ENCODE peak calls at places on chromosomes 5 and 9, in eight cellular contexts. One of them, this sample, is unnamed.

GRCh38 chr5:73388371-73388684 is 60.2 kb downstream of the FOXD1 start:
- DNase-seq in K562: no peak
- DNase-seq in HCT116: no peak
- DNase-seq in spleen: no peak
- DNase-seq in breast epithelium: no peak
- DNase-seq in transverse colon: no peak
- DNase-seq in sigmoid colon: no peak
- DNase-seq in stomach: no peak
- DNase-seq in this sample: no peak

GRCh38 chr9:115913666-115914065 is 239.9 kb upstream of the PAPPA start:
- DNase-seq in transverse colon: no peak
- DNase-seq in breast epithelium: no peak
- DNase-seq in stomach: no peak
- DNase-seq in sigmoid colon: no peak
- DNase-seq in HCT116: no peak
- DNase-seq in K562: no peak
- DNase-seq in spleen: no peak
- DNase-seq in this sample: no peak

GRCh38 chr9:131697908-131698714 is 41.8 kb downstream of the RAPGEF1 start:
- DNase-seq in sigmoid colon: no peak
- DNase-seq in stomach: no peak
- DNase-seq in K562: peak
- DNase-seq in HCT116: no peak
- DNase-seq in spleen: no peak
- DNase-seq in transverse colon: no peak
- DNase-seq in breast epithelium: no peak
- DNase-seq in this sample: no peak

GRCh38 chr5:61030163-61030482 is 85.1 kb downstream of the NDUFAF2 start:
- DNase-seq in K562: no peak
- DNase-seq in breast epithelium: no peak
- DNase-seq in transverse colon: no peak
- DNase-seq in HCT116: no peak
- DNase-seq in stomach: no peak
- DNase-seq in spleen: no peak
- DNase-seq in sigmoid colon: no peak
- DNase-seq in this sample: no peak

GRCh38 chr9:95506692-95507455 is 9.9 kb downstream of the PTCH1 start:
- DNase-seq in stomach: peak
- DNase-seq in sigmoid colon: peak
- DNase-seq in transverse colon: peak
- DNase-seq in breast epithelium: no peak
- DNase-seq in K562: peak
- DNase-seq in HCT116: no peak
- DNase-seq in spleen: peak
- DNase-seq in this sample: no peak

GRCh38 chr9:75588808-75589207 is 301.7 kb upstream of the PCSK5 start:
- DNase-seq in stomach: no peak
- DNase-seq in sigmoid colon: no peak
- DNase-seq in spleen: no peak
- DNase-seq in breast epithelium: no peak
- DNase-seq in transverse colon: no peak
- DNase-seq in K562: no peak
- DNase-seq in HCT116: no peak
- DNase-seq in this sample: no peak

GRCh38 chr9:120402741-120403542 is 177.0 kb downstream of the CDK5RAP2 start:
- DNase-seq in sigmoid colon: peak
- DNase-seq in stomach: no peak
- DNase-seq in K562: peak
- DNase-seq in breast epithelium: no peak
- DNase-seq in spleen: peak
- DNase-seq in HCT116: peak
- DNase-seq in transverse colon: no peak
- DNase-seq in this sample: no peak

GRCh38 chr5:55866934-55867333 is 15.8 kb downstream of the IL31RA start:
- DNase-seq in HCT116: no peak
- DNase-seq in transverse colon: no peak
- DNase-seq in sigmoid colon: no peak
- DNase-seq in K562: no peak
- DNase-seq in spleen: no peak
- DNase-seq in stomach: no peak
- DNase-seq in breast epithelium: no peak
- DNase-seq in this sample: no peak

GRCh38 chr9:135589596-135590485 is 28.3 kb downstream of the PAEP start:
- DNase-seq in HCT116: no peak
- DNase-seq in transverse colon: no peak
- DNase-seq in stomach: peak
- DNase-seq in sigmoid colon: peak
- DNase-seq in K562: no peak
- DNase-seq in breast epithelium: no peak
- DNase-seq in spleen: peak
- DNase-seq in this sample: no peak

GRCh38 chr9:126363250-126363649 is 36.6 kb downstream of the MVB12B start:
- DNase-seq in spleen: no peak
- DNase-seq in transverse colon: peak
- DNase-seq in breast epithelium: no peak
- DNase-seq in sigmoid colon: no peak
- DNase-seq in K562: no peak
- DNase-seq in stomach: no peak
- DNase-seq in HCT116: no peak
- DNase-seq in this sample: no peak

GRCh38 chr5:129771058-129771838 is 23.4 kb downstream of the MINAR2 start:
- DNase-seq in sigmoid colon: no peak
- DNase-seq in breast epithelium: no peak
- DNase-seq in transverse colon: peak
- DNase-seq in spleen: no peak
- DNase-seq in HCT116: peak
- DNase-seq in K562: peak
- DNase-seq in stomach: peak
- DNase-seq in this sample: peak

GRCh38 chr5:133977858-133978257 is 9.4 kb upstream of the C5orf15 start:
- DNase-seq in breast epithelium: no peak
- DNase-seq in spleen: no peak
- DNase-seq in K562: no peak
- DNase-seq in stomach: no peak
- DNase-seq in HCT116: no peak
- DNase-seq in sigmoid colon: no peak
- DNase-seq in transverse colon: no peak
- DNase-seq in this sample: no peak

GRCh38 chr5:139955053-139955605 is 88.0 kb downstream of the NRG2 start:
- DNase-seq in spleen: no peak
- DNase-seq in HCT116: no peak
- DNase-seq in sigmoid colon: no peak
- DNase-seq in transverse colon: no peak
- DNase-seq in breast epithelium: no peak
- DNase-seq in K562: no peak
- DNase-seq in stomach: no peak
- DNase-seq in this sample: no peak

GRCh38 chr9:129270903-129271431 is 92.9 kb upstream of the IER5L start:
- DNase-seq in breast epithelium: no peak
- DNase-seq in HCT116: no peak
- DNase-seq in stomach: no peak
- DNase-seq in spleen: peak
- DNase-seq in transverse colon: peak
- DNase-seq in K562: no peak
- DNase-seq in sigmoid colon: no peak
- DNase-seq in this sample: no peak

GRCh38 chr5:59799668-59800374 is 93.7 kb downstream of the PDE4D start:
- DNase-seq in K562: peak
- DNase-seq in spleen: no peak
- DNase-seq in stomach: no peak
- DNase-seq in HCT116: peak
- DNase-seq in breast epithelium: no peak
- DNase-seq in sigmoid colon: no peak
- DNase-seq in transverse colon: no peak
- DNase-seq in this sample: peak

GRCh38 chr5:180034564-180034963 is 37.0 kb downstream of the RNF130 start:
- DNase-seq in K562: no peak
- DNase-seq in spleen: no peak
- DNase-seq in sigmoid colon: no peak
- DNase-seq in HCT116: no peak
- DNase-seq in stomach: no peak
- DNase-seq in breast epithelium: no peak
- DNase-seq in transverse colon: no peak
- DNase-seq in this sample: no peak

GRCh38 chr5:141845371-141845821 is 32.8 kb downstream of the PCDH1 start:
- DNase-seq in spleen: no peak
- DNase-seq in breast epithelium: no peak
- DNase-seq in HCT116: no peak
- DNase-seq in sigmoid colon: no peak
- DNase-seq in stomach: no peak
- DNase-seq in transverse colon: no peak
- DNase-seq in K562: peak
- DNase-seq in this sample: no peak

GRCh38 chr5:133962131-133962530 is 6.3 kb downstream of the C5orf15 start:
- DNase-seq in stomach: no peak
- DNase-seq in transverse colon: no peak
- DNase-seq in spleen: no peak
- DNase-seq in HCT116: no peak
- DNase-seq in K562: no peak
- DNase-seq in sigmoid colon: no peak
- DNase-seq in breast epithelium: no peak
- DNase-seq in this sample: no peak

GRCh38 chr5:127924606-127925005 is 159.0 kb upstream of the SLC12A2 start:
- DNase-seq in K562: no peak
- DNase-seq in spleen: no peak
- DNase-seq in breast epithelium: no peak
- DNase-seq in sigmoid colon: no peak
- DNase-seq in transverse colon: no peak
- DNase-seq in HCT116: no peak
- DNase-seq in stomach: no peak
- DNase-seq in this sample: no peak

GRCh38 chr9:133120343-133121199 is 469 bp downstream of the RALGDS start:
- DNase-seq in breast epithelium: no peak
- DNase-seq in K562: no peak
- DNase-seq in spleen: peak
- DNase-seq in stomach: no peak
- DNase-seq in sigmoid colon: peak
- DNase-seq in transverse colon: no peak
- DNase-seq in HCT116: no peak
- DNase-seq in this sample: no peak

DNA sequence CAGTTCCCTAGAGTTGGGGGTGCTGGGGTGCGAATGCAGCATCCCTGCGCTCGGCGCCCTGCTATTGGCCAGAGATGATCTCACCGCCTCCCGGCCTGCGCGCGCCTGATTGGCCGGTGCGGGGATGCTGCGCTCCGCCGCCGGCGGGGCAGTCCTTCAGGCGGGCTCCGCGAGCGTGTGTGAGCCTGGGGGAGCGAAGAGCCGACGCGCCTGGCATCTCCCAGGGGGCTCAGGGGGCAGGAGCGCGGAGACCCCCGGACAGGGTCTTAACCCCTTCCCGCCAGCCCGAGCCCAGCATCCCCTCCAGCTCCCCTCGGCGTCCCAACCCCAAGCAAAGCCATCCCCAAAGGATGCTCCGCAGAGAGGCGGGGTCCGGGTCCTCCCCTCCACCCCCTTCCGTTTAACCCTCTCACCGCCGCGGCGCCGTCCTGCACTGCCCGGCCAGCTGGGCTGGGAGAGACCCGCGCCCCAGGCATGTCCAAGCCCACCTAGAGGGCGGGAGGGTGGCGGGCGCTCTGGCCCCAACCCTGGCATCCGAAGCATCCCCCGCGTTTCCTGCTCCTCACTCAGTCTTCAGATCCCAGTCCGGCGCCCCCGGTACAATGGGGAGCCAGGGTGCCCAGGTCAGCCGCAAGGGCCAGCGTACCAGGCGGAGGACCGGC is 19.1 kb upstream of the TOR2A start:
- DNase-seq in transverse colon: no peak
- DNase-seq in K562: peak
- DNase-seq in breast epithelium: no peak
- DNase-seq in HCT116: no peak
- DNase-seq in sigmoid colon: no peak
- DNase-seq in spleen: no peak
- DNase-seq in stomach: no peak
- DNase-seq in this sample: no peak
- TF ChIP-seq POLR2AphosphoS5 in transverse colon: no peak
- TF ChIP-seq POLR2AphosphoS5 in K562: no peak
- TF ChIP-seq POLR2AphosphoS5 in breast epithelium: no peak
- TF ChIP-seq POLR2AphosphoS5 in HCT116: no peak
- TF ChIP-seq POLR2AphosphoS5 in sigmoid colon: no peak
- TF ChIP-seq POLR2AphosphoS5 in spleen: no peak
- TF ChIP-seq POLR2AphosphoS5 in stomach: no peak
- TF ChIP-seq POLR2AphosphoS5 in this sample: no peak

GRCh38 chr5:80569086-80569960 is 757 bp downstream of the ANKRD34B start:
- DNase-seq in stomach: no peak
- DNase-seq in transverse colon: no peak
- DNase-seq in breast epithelium: no peak
- DNase-seq in HCT116: no peak
- DNase-seq in sigmoid colon: no peak
- DNase-seq in K562: no peak
- DNase-seq in spleen: peak
- DNase-seq in this sample: no peak
- H3K4me3 ChIP-seq in stomach: peak
- H3K4me3 ChIP-seq in transverse colon: peak
- H3K4me3 ChIP-seq in breast epithelium: peak
- H3K4me3 ChIP-seq in HCT116: no peak
- H3K4me3 ChIP-seq in sigmoid colon: peak
- H3K4me3 ChIP-seq in K562: no peak
- H3K4me3 ChIP-seq in spleen: peak
- H3K4me3 ChIP-seq in this sample: peak

GRCh38 chr5:167294861-167295685 is 996.4 kb upstream of the WWC1 start:
- DNase-seq in stomach: no peak
- DNase-seq in sigmoid colon: no peak
- DNase-seq in transverse colon: peak
- DNase-seq in K562: no peak
- DNase-seq in breast epithelium: no peak
- DNase-seq in HCT116: peak
- DNase-seq in spleen: no peak
- DNase-seq in this sample: no peak
- TF ChIP-seq POLR2AphosphoS5 in stomach: peak
- TF ChIP-seq POLR2AphosphoS5 in sigmoid colon: peak
- TF ChIP-seq POLR2AphosphoS5 in transverse colon: no peak
- TF ChIP-seq POLR2AphosphoS5 in K562: no peak
- TF ChIP-seq POLR2AphosphoS5 in breast epithelium: no peak
- TF ChIP-seq POLR2AphosphoS5 in HCT116: no peak
- TF ChIP-seq POLR2AphosphoS5 in spleen: no peak
- TF ChIP-seq POLR2AphosphoS5 in this sample: peak

DNA sequence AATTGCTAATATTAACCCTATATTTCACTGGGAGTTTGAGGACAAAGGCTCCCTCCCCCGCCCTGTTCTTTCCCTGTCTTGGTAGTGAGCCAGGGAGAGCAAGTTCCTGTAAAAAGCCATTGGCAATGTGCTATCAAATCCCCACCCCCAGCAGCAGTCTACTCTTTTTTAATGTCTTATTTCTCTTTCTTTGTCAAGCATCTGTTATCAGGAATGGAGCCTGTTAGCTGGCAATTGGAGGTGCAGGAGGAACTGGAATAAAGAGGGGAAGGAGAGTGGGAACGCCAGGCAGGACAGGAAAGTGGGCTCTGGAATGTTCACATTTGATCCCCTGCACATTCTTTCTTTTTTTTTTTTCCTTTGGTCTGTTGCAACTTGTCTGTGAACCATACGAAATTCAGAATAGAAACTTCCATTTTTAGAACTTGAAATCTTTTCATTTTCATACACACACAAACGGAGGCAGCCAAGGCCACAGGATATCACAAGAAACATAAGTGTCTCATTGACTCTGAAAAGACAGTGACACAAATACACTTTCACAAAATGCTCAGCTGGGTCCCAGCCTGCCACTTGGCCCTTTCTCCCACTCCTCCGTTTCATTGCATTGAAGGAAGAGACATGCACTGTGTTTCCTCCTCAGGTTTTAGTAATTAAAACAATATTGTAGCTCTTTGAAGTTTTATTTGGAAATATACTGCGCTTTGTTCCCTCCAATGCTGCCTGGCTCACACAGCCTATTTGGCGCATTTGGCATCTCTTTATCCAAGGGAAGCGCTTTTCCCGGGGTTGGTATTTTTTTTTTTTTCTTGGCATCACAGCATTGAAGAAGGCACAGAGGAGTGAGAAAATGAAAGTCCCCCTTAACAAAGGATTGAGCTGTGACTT is 665.0 kb upstream of the ZNF608 start:
- DNase-seq in K562: no peak
- DNase-seq in sigmoid colon: peak
- DNase-seq in stomach: peak
- DNase-seq in transverse colon: peak
- DNase-seq in breast epithelium: no peak
- DNase-seq in spleen: no peak
- DNase-seq in HCT116: no peak
- DNase-seq in this sample: peak
- H3K4me3 ChIP-seq in K562: no peak
- H3K4me3 ChIP-seq in sigmoid colon: peak
- H3K4me3 ChIP-seq in stomach: peak
- H3K4me3 ChIP-seq in transverse colon: no peak
- H3K4me3 ChIP-seq in breast epithelium: peak
- H3K4me3 ChIP-seq in spleen: peak
- H3K4me3 ChIP-seq in HCT116: no peak
- H3K4me3 ChIP-seq in this sample: no peak